ENCODE peak calls at places on chromosomes 2 and 18, in seven cellular contexts. One of them, this sample, is unnamed.

GRCh38 chr2:241730679-241731293 is 3.6 kb upstream of the D2HGDH start:
- DNase-seq in K562: no peak
- DNase-seq in GM12891: no peak
- DNase-seq in SK-N-SH: no peak
- DNase-seq in HepG2: no peak
- DNase-seq in H1: no peak
- DNase-seq in GM12878: no peak
- DNase-seq in this sample: no peak

GRCh38 chr2:205716126-205716525 is 33.8 kb downstream of the NRP2 start:
- DNase-seq in K562: peak; percentile 73
- DNase-seq in GM12891: no peak
- DNase-seq in SK-N-SH: no peak
- DNase-seq in HepG2: no peak
- DNase-seq in H1: no peak
- DNase-seq in GM12878: no peak
- DNase-seq in this sample: no peak

GRCh38 chr2:105734762-105735538 is 9.8 kb upstream of the NCK2 start:
- DNase-seq in K562: no peak
- DNase-seq in GM12891: no peak
- DNase-seq in SK-N-SH: no peak
- DNase-seq in HepG2: no peak
- DNase-seq in H1: no peak
- DNase-seq in GM12878: no peak
- DNase-seq in this sample: no peak

GRCh38 chr2:190860985-190861721 is 19.5 kb upstream of the GLS start:
- DNase-seq in K562: no peak
- DNase-seq in GM12891: no peak
- DNase-seq in SK-N-SH: no peak
- DNase-seq in HepG2: no peak
- DNase-seq in H1: no peak
- DNase-seq in GM12878: no peak
- DNase-seq in this sample: no peak

GRCh38 chr2:111072220-111072871 is 48.4 kb upstream of the BCL2L11 start:
- DNase-seq in K562: no peak
- DNase-seq in GM12891: no peak
- DNase-seq in SK-N-SH: no peak
- DNase-seq in HepG2: no peak
- DNase-seq in H1: no peak
- DNase-seq in GM12878: no peak
- DNase-seq in this sample: no peak

GRCh38 chr2:50691518-50691917 is 340.4 kb downstream of the NRXN1 start:
- DNase-seq in K562: no peak
- DNase-seq in GM12891: no peak
- DNase-seq in SK-N-SH: no peak
- DNase-seq in HepG2: no peak
- DNase-seq in H1: no peak
- DNase-seq in GM12878: no peak
- DNase-seq in this sample: no peak

GRCh38 chr2:85868837-85869236 is 20.0 kb downstream of the ST3GAL5 start:
- DNase-seq in K562: no peak
- DNase-seq in GM12891: no peak
- DNase-seq in SK-N-SH: no peak
- DNase-seq in HepG2: no peak
- DNase-seq in H1: no peak
- DNase-seq in GM12878: no peak
- DNase-seq in this sample: no peak

GRCh38 chr2:157838442-157839161 is 37.5 kb downstream of the ACVR1 start:
- DNase-seq in K562: peak; percentile 69
- DNase-seq in GM12891: no peak
- DNase-seq in SK-N-SH: peak; percentile 22
- DNase-seq in HepG2: peak; percentile 88
- DNase-seq in H1: no peak
- DNase-seq in GM12878: no peak
- DNase-seq in this sample: no peak

GRCh38 chr2:47519604-47520301 is 116.8 kb downstream of the MSH2 start:
- DNase-seq in K562: no peak
- DNase-seq in GM12891: no peak
- DNase-seq in SK-N-SH: no peak
- DNase-seq in HepG2: no peak
- DNase-seq in H1: no peak
- DNase-seq in GM12878: no peak
- DNase-seq in this sample: no peak

GRCh38 chr18:73950116-73950705 is 197.4 kb downstream of the FBXO15 start:
- DNase-seq in K562: no peak
- DNase-seq in GM12891: no peak
- DNase-seq in SK-N-SH: no peak
- DNase-seq in HepG2: no peak
- DNase-seq in H1: no peak
- DNase-seq in GM12878: no peak
- DNase-seq in this sample: no peak

GRCh38 chr18:62458868-62459716 is 63.7 kb upstream of the ZCCHC2 start:
- DNase-seq in K562: no peak
- DNase-seq in GM12891: no peak
- DNase-seq in SK-N-SH: no peak
- DNase-seq in HepG2: no peak
- DNase-seq in H1: no peak
- DNase-seq in GM12878: no peak
- DNase-seq in this sample: no peak

GRCh38 chr2:223944166-223944703 is 900 bp downstream of the WDFY1 start:
- DNase-seq in K562: peak; percentile 46
- DNase-seq in GM12891: peak; percentile 36
- DNase-seq in SK-N-SH: peak; percentile 79
- DNase-seq in HepG2: peak; percentile 51
- DNase-seq in H1: peak; percentile 82
- DNase-seq in GM12878: no peak
- DNase-seq in this sample: peak; percentile 35

DNA sequence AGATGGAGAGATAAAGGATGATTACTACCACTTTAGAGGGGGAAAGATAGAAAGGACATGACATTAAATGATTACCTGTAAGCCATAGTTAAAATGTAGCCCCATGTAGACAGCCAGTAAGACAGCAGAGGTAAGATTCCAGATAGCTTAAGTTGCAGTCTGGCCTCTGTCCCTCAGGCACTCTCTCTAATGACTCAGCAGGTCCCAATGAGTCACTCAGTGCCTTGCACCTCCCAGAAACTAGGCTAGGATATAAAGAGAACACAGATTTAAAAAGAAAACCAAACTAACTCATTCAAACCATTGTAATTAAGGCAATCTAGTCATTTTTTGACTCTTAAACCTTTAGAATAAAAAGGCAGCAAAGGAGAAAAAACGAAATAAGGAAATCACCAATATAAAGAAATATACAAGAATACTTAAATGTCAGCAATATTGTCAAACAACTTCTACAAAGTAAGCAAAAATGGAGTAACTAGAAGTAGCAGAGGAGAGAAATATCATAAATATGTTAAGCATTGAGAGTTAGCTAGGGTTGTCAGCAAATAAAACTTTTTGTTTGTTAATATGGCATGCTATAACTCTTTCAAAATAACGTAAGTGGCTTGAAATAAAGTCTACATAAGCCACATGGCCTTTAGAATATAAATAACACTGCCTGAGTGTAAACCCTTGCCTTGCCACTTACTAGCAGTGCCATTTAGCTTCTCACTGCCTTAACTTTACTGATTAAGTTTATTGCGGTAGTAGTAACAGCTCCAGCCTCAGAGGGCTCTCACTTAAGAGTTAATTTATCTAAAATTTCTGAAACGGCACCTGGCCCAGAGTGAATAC is 48.5 kb downstream of the SOCS6 start:
- DNase-seq in K562: peak; percentile 28
- DNase-seq in GM12891: no peak
- DNase-seq in SK-N-SH: no peak
- DNase-seq in HepG2: peak; percentile 81
- DNase-seq in H1: no peak
- DNase-seq in GM12878: no peak
- DNase-seq in this sample: no peak
- TF ChIP-seq TAF1 in K562: no peak
- TF ChIP-seq TAF1 in GM12891: no peak
- TF ChIP-seq TAF1 in SK-N-SH: no peak
- TF ChIP-seq TAF1 in HepG2: no peak
- TF ChIP-seq TAF1 in H1: no peak
- TF ChIP-seq TAF1 in GM12878: no peak
- TF ChIP-seq TAF1 in this sample: no peak

GRCh38 chr2:166419616-166419934 is 43.8 kb upstream of the SCN9A start:
- DNase-seq in K562: no peak
- DNase-seq in GM12891: no peak
- DNase-seq in SK-N-SH: no peak
- DNase-seq in HepG2: peak; percentile 60
- DNase-seq in H1: no peak
- DNase-seq in GM12878: no peak
- DNase-seq in this sample: no peak
- TF ChIP-seq POLR2AphosphoS5 in K562: no peak
- TF ChIP-seq POLR2AphosphoS5 in GM12891: no peak
- TF ChIP-seq POLR2AphosphoS5 in SK-N-SH: no peak
- TF ChIP-seq POLR2AphosphoS5 in HepG2: no peak
- TF ChIP-seq POLR2AphosphoS5 in H1: no peak
- TF ChIP-seq POLR2AphosphoS5 in GM12878: no peak
- TF ChIP-seq POLR2AphosphoS5 in this sample: no peak

GRCh38 chr2:54085069-54085468 is 30.3 kb upstream of the ACYP2 start:
- DNase-seq in K562: no peak
- DNase-seq in GM12891: no peak
- DNase-seq in SK-N-SH: no peak
- DNase-seq in HepG2: no peak
- DNase-seq in H1: no peak
- DNase-seq in GM12878: no peak
- DNase-seq in this sample: no peak
- TF ChIP-seq TAF1 in K562: no peak
- TF ChIP-seq TAF1 in GM12891: no peak
- TF ChIP-seq TAF1 in SK-N-SH: no peak
- TF ChIP-seq TAF1 in HepG2: no peak
- TF ChIP-seq TAF1 in H1: no peak
- TF ChIP-seq TAF1 in GM12878: no peak
- TF ChIP-seq TAF1 in this sample: no peak

DNA sequence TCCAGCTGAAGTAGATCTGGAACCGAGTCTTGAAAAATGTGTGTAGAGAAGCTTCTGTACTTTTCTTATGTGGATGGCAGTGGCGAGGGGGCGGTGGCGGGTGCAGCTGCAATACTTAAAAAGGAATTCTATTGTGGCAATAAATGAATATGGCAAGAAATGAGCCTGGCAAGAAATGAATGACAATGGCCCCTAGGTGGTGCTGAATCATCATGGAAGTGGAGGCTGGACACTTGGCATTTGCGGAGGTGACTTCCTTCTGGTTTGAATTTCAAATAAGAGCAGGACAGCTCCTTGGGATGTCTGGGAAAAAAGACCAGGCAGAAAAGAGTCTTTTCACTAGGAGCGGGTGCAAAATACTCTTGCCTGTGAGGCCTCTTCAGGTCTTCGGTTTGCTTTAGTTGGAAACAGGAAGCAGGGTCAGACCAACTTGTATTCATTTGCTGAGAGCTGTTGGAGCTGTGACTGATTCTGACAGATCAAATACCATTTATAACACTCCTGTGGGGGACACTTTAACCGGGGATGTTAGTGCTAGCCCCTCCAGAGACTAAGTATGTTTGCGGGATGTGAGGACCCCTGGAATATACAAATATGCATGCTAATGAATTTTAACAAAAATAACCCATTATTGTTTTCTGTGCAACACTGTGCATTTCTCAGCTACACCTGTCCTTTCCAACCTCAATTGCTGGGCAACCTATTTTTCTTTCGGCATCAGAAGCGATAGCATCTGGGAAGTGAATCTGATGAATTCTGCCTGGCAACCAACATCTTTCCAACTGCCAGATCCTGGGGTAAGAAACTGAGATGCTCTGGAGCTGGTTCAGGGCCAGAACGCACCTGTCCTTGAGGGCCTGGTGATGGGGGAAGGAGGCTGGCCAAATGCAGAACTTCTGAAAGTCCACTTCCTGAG is 35.4 kb downstream of the FASTKD2 start:
- DNase-seq in K562: peak; percentile 29
- DNase-seq in GM12891: no peak
- DNase-seq in SK-N-SH: peak; percentile 52
- DNase-seq in HepG2: peak; percentile 65
- DNase-seq in H1: peak; percentile 61
- DNase-seq in GM12878: no peak
- DNase-seq in this sample: peak; percentile 12
- TF ChIP-seq POLR2AphosphoS5 in K562: no peak
- TF ChIP-seq POLR2AphosphoS5 in GM12891: no peak
- TF ChIP-seq POLR2AphosphoS5 in SK-N-SH: no peak
- TF ChIP-seq POLR2AphosphoS5 in HepG2: no peak
- TF ChIP-seq POLR2AphosphoS5 in H1: no peak
- TF ChIP-seq POLR2AphosphoS5 in GM12878: no peak
- TF ChIP-seq POLR2AphosphoS5 in this sample: no peak

DNA sequence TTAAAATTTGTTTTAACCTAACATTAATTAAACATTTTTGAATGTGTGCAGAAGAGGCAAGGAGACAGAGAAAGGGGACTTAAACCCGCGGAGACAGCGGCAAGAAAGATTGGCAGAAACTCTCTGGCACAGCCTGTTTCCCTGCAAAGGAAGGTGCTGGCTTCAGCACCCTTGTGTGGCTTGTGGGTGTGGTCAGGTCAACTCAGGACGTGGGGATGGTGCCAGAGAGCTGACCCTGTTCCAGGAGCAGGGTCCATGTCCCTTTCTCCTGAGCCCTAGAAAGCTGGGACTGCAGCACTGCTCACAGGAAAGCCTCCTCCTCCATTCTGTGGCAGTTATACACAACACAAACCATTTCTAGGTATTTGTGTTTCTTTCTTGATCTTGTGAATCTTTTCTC is 176.2 kb upstream of the ST6GAL2 start:
- DNase-seq in K562: no peak
- DNase-seq in GM12891: no peak
- DNase-seq in SK-N-SH: no peak
- DNase-seq in HepG2: no peak
- DNase-seq in H1: no peak
- DNase-seq in GM12878: no peak
- DNase-seq in this sample: no peak
- TF ChIP-seq TAF1 in K562: no peak
- TF ChIP-seq TAF1 in GM12891: no peak
- TF ChIP-seq TAF1 in SK-N-SH: no peak
- TF ChIP-seq TAF1 in HepG2: no peak
- TF ChIP-seq TAF1 in H1: no peak
- TF ChIP-seq TAF1 in GM12878: no peak
- TF ChIP-seq TAF1 in this sample: no peak

GRCh38 chr2:234256516-234256915 is 206.0 kb downstream of the SPP2 start:
- DNase-seq in K562: no peak
- DNase-seq in GM12891: no peak
- DNase-seq in SK-N-SH: no peak
- DNase-seq in HepG2: no peak
- DNase-seq in H1: no peak
- DNase-seq in GM12878: no peak
- DNase-seq in this sample: no peak

GRCh38 chr2:234258562-234259141 is 208.2 kb downstream of the SPP2 start:
- DNase-seq in K562: no peak
- DNase-seq in GM12891: no peak
- DNase-seq in SK-N-SH: no peak
- DNase-seq in HepG2: no peak
- DNase-seq in H1: no peak
- DNase-seq in GM12878: no peak
- DNase-seq in this sample: no peak

GRCh38 chr2:234254783-234255521 is 204.4 kb downstream of the SPP2 start:
- DNase-seq in K562: no peak
- DNase-seq in GM12891: no peak
- DNase-seq in SK-N-SH: no peak
- DNase-seq in HepG2: no peak
- DNase-seq in H1: no peak
- DNase-seq in GM12878: no peak
- DNase-seq in this sample: no peak

GRCh38 chr2:234259440-234259839 is 208.9 kb downstream of the SPP2 start:
- DNase-seq in K562: no peak
- DNase-seq in GM12891: no peak
- DNase-seq in SK-N-SH: no peak
- DNase-seq in HepG2: no peak
- DNase-seq in H1: no peak
- DNase-seq in GM12878: no peak
- DNase-seq in this sample: no peak

GRCh38 chr2:234257859-234258561 is 207.5 kb downstream of the SPP2 start:
- DNase-seq in K562: no peak
- DNase-seq in GM12891: no peak
- DNase-seq in SK-N-SH: peak; percentile 61
- DNase-seq in HepG2: peak; percentile 64
- DNase-seq in H1: peak; percentile 54
- DNase-seq in GM12878: no peak
- DNase-seq in this sample: no peak
- TF ChIP-seq POLR2AphosphoS5 in K562: no peak
- TF ChIP-seq POLR2AphosphoS5 in GM12891: no peak
- TF ChIP-seq POLR2AphosphoS5 in SK-N-SH: peak; percentile 62
- TF ChIP-seq POLR2AphosphoS5 in HepG2: no peak
- TF ChIP-seq POLR2AphosphoS5 in H1: no peak
- TF ChIP-seq POLR2AphosphoS5 in GM12878: no peak
- TF ChIP-seq POLR2AphosphoS5 in this sample: no peak

This sample was measured in GM12892.